ENCODE peak calls at places on chromosomes 7 and 10, in six cellular contexts. V is H9, W is HCT116, L is neural progenitor cell, M is MM.1S, J is mammary epithelial cell. N is an unnamed sample.

GRCh38 chr10:87503892-87504291 is 801 bp upstream of the MINPP1 start:
- DNase-seq in V (no peak), W (no peak), L (peak; percentile 2), M (no peak), J (peak; percentile 18), N (no peak)

GRCh38 chr7:144649120-144649519 is 186.7 kb downstream of the TPK1 start:
- DNase-seq in V (no peak), W (no peak), L (no peak), M (peak; percentile 32), J (no peak), N (no peak)

GRCh38 chr10:127018298-127018650 is 113.0 kb downstream of the DOCK1 start:
- DNase-seq in V (no peak), W (no peak), L (no peak), M (no peak), J (no peak), N (no peak)

GRCh38 chr10:13400196-13400965 is 52.3 kb upstream of the SEPHS1 start:
- DNase-seq in V (no peak), W (no peak), L (no peak), M (no peak), J (no peak), N (no peak)

GRCh38 chr10:29150010-29150409 is 138.9 kb upstream of the LYZL1 start:
- DNase-seq in V (no peak), W (no peak), L (peak; percentile 20), M (no peak), J (no peak), N (no peak)

GRCh38 chr10:86846088-86846487 is 89.7 kb downstream of the BMPR1A start:
- DNase-seq in V (no peak), W (no peak), L (no peak), M (no peak), J (no peak), N (no peak)

GRCh38 chr10:85967594-85967993 is 399.0 kb downstream of the GRID1 start:
- DNase-seq in V (no peak), W (peak; percentile 29), L (no peak), M (no peak), J (peak; percentile 2), N (no peak)

GRCh38 chr7:93944673-93945072 is 23.1 kb downstream of the GNG11 start:
- DNase-seq in V (no peak), W (no peak), L (no peak), M (peak; percentile 52), J (no peak), N (no peak)

GRCh38 chr10:110496553-110497437 is 912 bp upstream of the DUSP5 start:
- DNase-seq in V (no peak), W (no peak), L (no peak), M (no peak), J (no peak), N (no peak)

GRCh38 chr7:98221611-98222532 is 10.6 kb downstream of the BHLHA15 start:
- DNase-seq in V (no peak), W (no peak), L (no peak), M (no peak), J (no peak), N (no peak)

GRCh38 chr10:15043674-15044073 is at the start of gene OLAH:
- DNase-seq in V (no peak), W (no peak), L (no peak), M (no peak), J (no peak), N (no peak)

GRCh38 chr10:84783386-84783785 is 455.0 kb downstream of the CCSER2 start:
- DNase-seq in V (peak; percentile 54), W (peak; percentile 12), L (peak; percentile 65), M (peak; percentile 51), J (peak; percentile 24), N (peak; percentile 49)

GRCh38 chr10:129932182-129932581 is 31.9 kb downstream of the EBF3 start:
- DNase-seq in V (no peak), W (no peak), L (no peak), M (no peak), J (no peak), N (no peak)

GRCh38 chr10:114544045-114544659 is 113.9 kb downstream of the ABLIM1 start:
- DNase-seq in V (no peak), W (no peak), L (no peak), M (peak; percentile 83), J (peak; percentile 89), N (peak; percentile 83)

GRCh38 chr7:27152816-27153486 is 568 bp upstream of the HOXA3 start:
- DNase-seq in V (peak; percentile 25), W (no peak), L (no peak), M (no peak), J (no peak), N (no peak)

GRCh38 chr7:83672157-83672556 is 23.2 kb upstream of the SEMA3E start:
- DNase-seq in V (no peak), W (no peak), L (peak; percentile 72), M (no peak), J (no peak), N (no peak)

GRCh38 chr10:89419548-89419947 is 5.2 kb downstream of the IFIT5 start:
- DNase-seq in V (no peak), W (no peak), L (no peak), M (no peak), J (no peak), N (peak; percentile 58)

GRCh38 chr7:2982831-2983230 is 60.8 kb downstream of the CARD11 start:
- DNase-seq in V (no peak), W (no peak), L (no peak), M (no peak), J (no peak), N (no peak)

GRCh38 chr7:42161723-42162122 is 75.3 kb downstream of the GLI3 start:
- DNase-seq in V (no peak), W (no peak), L (no peak), M (no peak), J (peak; percentile 90), N (no peak)

GRCh38 chr7:17663056-17663675 is 277.1 kb downstream of the SNX13 start:
- DNase-seq in V (no peak), W (no peak), L (no peak), M (no peak), J (peak; percentile 69), N (no peak)

GRCh38 chr10:33666686-33667480 is 332.4 kb upstream of the NRP1 start:
- DNase-seq in V (no peak), W (no peak), L (no peak), M (peak; percentile 28), J (no peak), N (no peak)

GRCh38 chr10:33293081-33293480 is 41.4 kb downstream of the NRP1 start:
- DNase-seq in V (no peak), W (no peak), L (no peak), M (no peak), J (no peak), N (no peak)

GRCh38 chr10:58609525-58610150 is 97.0 kb downstream of the BICC1 start:
- DNase-seq in V (no peak), W (no peak), L (no peak), M (no peak), J (no peak), N (no peak)
- H3K79me2 ChIP-seq in V (no peaks in the 10 kb centered on the region), W (no peaks in the 10 kb centered on the region), L (no peaks in the 10 kb centered on the region), M (no peaks in the 10 kb centered on the region), J (peaks cover 3% of the 10 kb centered on the region), N (no peaks in the 10 kb centered on the region)

DNA sequence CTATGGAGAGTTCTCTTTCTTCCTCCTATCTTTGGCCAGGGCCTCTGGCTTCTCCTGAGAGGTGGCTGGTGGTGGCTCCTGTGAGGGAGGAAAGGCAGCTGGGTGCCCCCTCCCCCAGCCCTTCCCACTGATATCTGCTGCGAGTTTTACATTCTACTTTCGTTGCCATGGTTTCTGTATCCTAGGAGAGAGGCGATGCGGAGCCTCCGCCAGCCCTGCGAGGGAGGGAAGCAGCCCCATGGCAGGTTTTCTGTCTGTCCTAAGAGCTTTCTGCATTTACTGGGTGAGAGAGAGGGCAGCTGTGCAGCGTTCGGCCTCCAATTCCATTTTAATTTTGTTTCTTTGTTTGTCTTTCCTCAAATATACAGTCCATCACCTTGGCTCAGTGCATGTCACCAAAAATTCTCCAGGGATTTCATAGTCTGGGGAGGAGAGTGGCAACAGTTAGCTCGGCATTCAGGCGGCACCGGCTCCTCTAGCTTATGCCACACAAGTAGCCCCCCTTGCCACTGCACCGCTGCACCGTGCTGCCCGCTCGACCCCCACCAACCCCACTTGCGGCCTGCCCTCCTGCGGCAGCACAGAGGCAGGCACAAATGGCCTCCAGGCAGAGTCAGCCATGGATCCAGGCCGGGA is 20.4 kb downstream of the DNAJB12 start:
- DNase-seq in V (peak; percentile 77), W (no peak), L (peak; percentile 87), M (no peak), J (no peak), N (no peak)
- H3K9ac ChIP-seq in V (no peak overlapping the region), W (no peak overlapping the region), L (no peak overlapping the region), M (peak overlapping the region; percentile 55), J (peak overlapping the region; percentile 62), N (peak overlapping the region; percentile 73)

DNA sequence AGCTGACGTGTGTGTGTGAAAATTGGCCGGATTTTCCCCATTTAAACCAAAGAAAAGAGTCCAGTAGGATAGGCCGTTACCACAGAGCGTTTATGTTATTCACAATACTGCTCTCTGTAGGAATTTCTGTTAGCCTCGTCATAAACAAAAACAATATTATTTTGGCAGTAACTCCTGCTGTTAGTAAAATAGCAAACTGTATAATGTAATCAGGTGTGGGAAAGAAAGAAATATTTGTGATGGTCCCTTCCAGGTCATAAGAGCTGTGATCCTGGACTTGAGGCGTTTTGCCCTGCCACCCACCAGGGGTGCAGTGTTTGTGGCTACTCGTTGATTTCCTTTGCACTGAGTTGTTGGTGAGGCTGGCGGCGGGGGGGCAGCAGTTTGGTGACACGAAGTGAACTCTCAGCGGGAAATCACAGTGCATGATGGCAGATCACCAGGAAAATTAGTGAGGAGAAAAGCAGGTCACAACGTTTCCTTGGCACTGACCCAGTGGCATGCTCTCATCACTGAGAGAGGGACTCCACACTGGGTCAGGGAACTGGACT is 2.8 kb downstream of the EEPD1 start:
- DNase-seq in V (no peak), W (no peak), L (peak; percentile 32), M (no peak), J (no peak), N (peak; percentile 68)
- H3K4me1 ChIP-seq in V (peaks cover 3% of the 10 kb centered on the region), W (peaks cover 21% of the 10 kb centered on the region), L (peaks cover 19% of the 10 kb centered on the region), M (peaks cover 7% of the 10 kb centered on the region), J (peaks cover 24% of the 10 kb centered on the region), N (peaks cover 68% of the 10 kb centered on the region)

GRCh38 chr7:122136639-122137253 is 7.3 kb downstream of the AASS start:
- DNase-seq in V (no peak), W (no peak), L (no peak), M (no peak), J (peak; percentile 5), N (no peak)
- H3K79me2 ChIP-seq in V (peaks cover 81% of the 10 kb centered on the region), W (no peaks in the 10 kb centered on the region), L (peaks cover 100% of the 10 kb centered on the region), M (no peaks in the 10 kb centered on the region), J (peaks cover 11% of the 10 kb centered on the region), N (no peaks in the 10 kb centered on the region)

DNA sequence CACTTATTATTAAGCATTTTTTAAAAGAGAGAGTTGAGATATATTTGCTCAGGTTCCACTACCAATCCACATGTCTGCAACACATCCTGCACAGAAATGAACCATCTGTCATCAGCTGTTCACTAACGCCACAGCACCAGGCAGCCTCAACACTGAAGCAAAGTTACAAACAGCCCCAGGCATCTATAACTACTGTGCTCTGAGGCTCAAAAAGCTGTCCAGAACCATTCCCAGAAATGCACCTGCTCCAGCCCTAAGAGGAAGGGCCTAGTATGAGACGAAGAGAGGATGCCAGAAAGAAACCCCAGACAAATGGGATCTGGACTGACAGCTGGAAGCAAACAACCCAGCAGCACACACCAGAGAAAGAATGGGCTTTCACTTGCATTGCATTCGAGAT is 159.3 kb downstream of the ELMO1 start:
- DNase-seq in V (no peak), W (no peak), L (no peak), M (no peak), J (no peak), N (no peak)
- H3K9ac ChIP-seq in V (no peak overlapping the region), W (no peak overlapping the region), L (no peak overlapping the region), M (no peak overlapping the region), J (no peak overlapping the region), N (no peak overlapping the region)

GRCh38 chr10:46270086-46270811 is 16.5 kb upstream of the ANTXRL start:
- DNase-seq in V (peak; percentile 20), W (no peak), L (no peak), M (no peak), J (peak; percentile 12), N (no peak)
- H3K4me1 ChIP-seq in V (no peaks in the 10 kb centered on the region), W (no peaks in the 10 kb centered on the region), L (no peaks in the 10 kb centered on the region), M (no peaks in the 10 kb centered on the region), J (no peaks in the 10 kb centered on the region), N (no peaks in the 10 kb centered on the region)